ENCODE peak calls at places on chromosomes 12 and 14, in ten cellular contexts. Q, A, N, C, S, L, O, M, T and I are unnamed samples.

GRCh38 chr14:73325630-73326299 is 88.5 kb downstream of the PAPLN start:
- DNase-seq in Q (no peak), A (peak; percentile 16), N (no peak), C (no peak), S (no peak), L (no peak), O (no peak), M (no peak), T (no peak), I (no peak)

GRCh38 chr14:82182646-82183045 is 649.0 kb upstream of the SEL1L start:
- DNase-seq in Q (no peak), A (no peak), N (no peak), C (no peak), S (no peak), L (no peak), O (no peak), M (no peak), T (no peak), I (no peak)

GRCh38 chr14:20684662-20685456 is 499 bp downstream of the RNASE4 start:
- DNase-seq in Q (no peak), A (peak; percentile 24), N (peak; percentile 42), C (no peak), S (peak; percentile 49), L (peak; percentile 68), O (peak; percentile 34), M (no peak), T (no peak), I (no peak)

GRCh38 chr14:55221968-55222367 is 30.6 kb upstream of the DLGAP5 start:
- DNase-seq in Q (no peak), A (no peak), N (no peak), C (no peak), S (no peak), L (no peak), O (no peak), M (no peak), T (no peak), I (no peak)

GRCh38 chr14:101918125-101918989 is 46.0 kb upstream of the DYNC1H1 start:
- DNase-seq in Q (no peak), A (peak; percentile 79), N (no peak), C (no peak), S (no peak), L (no peak), O (no peak), M (no peak), T (no peak), I (no peak)

GRCh38 chr12:3456809-3457208 is 34.2 kb upstream of the PRMT8 start:
- DNase-seq in Q (no peak), A (peak; percentile 80), N (no peak), C (no peak), S (no peak), L (no peak), O (peak; percentile 24), M (no peak), T (peak; percentile 80), I (no peak)

GRCh38 chr12:53381739-53382630 is 2.0 kb downstream of the SP1 start:
- DNase-seq in Q (no peak), A (peak; percentile 77), N (no peak), C (peak; percentile 78), S (peak; percentile 74), L (peak; percentile 54), O (peak; percentile 29), M (peak; percentile 13), T (peak; percentile 22), I (peak; percentile 29)

GRCh38 chr12:45725631-45726593 is 3.6 kb upstream of the ARID2 start:
- DNase-seq in Q (peak; percentile 37), A (no peak), N (no peak), C (peak; percentile 77), S (peak; percentile 67), L (no peak), O (peak; percentile 14), M (no peak), T (peak; percentile 7), I (peak; percentile 40)

GRCh38 chr14:88838015-88838414 is 13.6 kb downstream of the TTC8 start:
- DNase-seq in Q (no peak), A (no peak), N (no peak), C (no peak), S (no peak), L (no peak), O (no peak), M (no peak), T (no peak), I (no peak)

GRCh38 chr12:43337571-43338497 is 214.2 kb downstream of the ADAMTS20 start:
- DNase-seq in Q (peak; percentile 6), A (no peak), N (no peak), C (no peak), S (peak; percentile 16), L (no peak), O (no peak), M (no peak), T (no peak), I (no peak)

GRCh38 chr12:2295941-2296461 is 243.2 kb downstream of the CACNA1C start:
- DNase-seq in Q (no peak), A (no peak), N (no peak), C (no peak), S (peak; percentile 92), L (no peak), O (no peak), M (no peak), T (no peak), I (no peak)

GRCh38 chr12:92707926-92708325 is 5.1 kb downstream of the PLEKHG7 start:
- DNase-seq in Q (no peak), A (no peak), N (no peak), C (no peak), S (no peak), L (no peak), O (no peak), M (no peak), T (no peak), I (no peak)

GRCh38 chr12:69514845-69515244 is 44.7 kb downstream of the FRS2 start:
- DNase-seq in Q (no peak), A (no peak), N (no peak), C (no peak), S (no peak), L (no peak), O (no peak), M (no peak), T (no peak), I (no peak)

GRCh38 chr12:75585309-75585708 is 73.9 kb upstream of the KRR1 start:
- DNase-seq in Q (no peak), A (no peak), N (peak; percentile 19), C (no peak), S (peak; percentile 93), L (no peak), O (no peak), M (no peak), T (no peak), I (no peak)

GRCh38 chr14:71290960-71291466 is 383.8 kb downstream of the PCNX1 start:
- DNase-seq in Q (peak; percentile 45), A (no peak), N (peak; percentile 23), C (no peak), S (peak; percentile 96), L (no peak), O (no peak), M (no peak), T (peak; percentile 12), I (peak; percentile 38)